ENCODE peak calls at places on chromosomes 11 and 22, in eight cellular contexts. F is HCT116, K is colonic mucosa, Q is upper lobe of right lung, U is right cardiac atrium, T is psoas muscle, O is brain microvascular endothelial cell, N is substantia nigra. H is an unnamed sample.

GRCh38 chr11:104653011-104653806 is 245.1 kb downstream of the CASP12 start:
- DNase-seq in F (no peak), K (no peak), Q (no peak), U (no peak), T (no peak), O (peak), N (no peak), H (no peak)

GRCh38 chr22:50171965-50172421 is 1.5 kb downstream of the PANX2 start:
- DNase-seq in F (no peak), K (no peak), Q (no peak), U (no peak), T (no peak), O (no peak), N (no peak), H (no peak)

GRCh38 chr22:19983701-19984100 is 32.9 kb downstream of the ARVCF start:
- DNase-seq in F (no peak), K (no peak), Q (no peak), U (peak), T (peak), O (no peak), N (no peak), H (no peak)

GRCh38 chr11:975824-976223 is 50.2 kb downstream of the AP2A2 start:
- DNase-seq in F (no peak), K (no peak), Q (no peak), U (no peak), T (no peak), O (peak), N (no peak), H (peak)

GRCh38 chr11:117923275-117923674 is 5.9 kb downstream of the TMPRSS13 start:
- DNase-seq in F (no peak), K (no peak), Q (no peak), U (no peak), T (no peak), O (no peak), N (no peak), H (no peak)

GRCh38 chr11:46513934-46514342 is 79.9 kb downstream of the AMBRA1 start:
- DNase-seq in F (no peak), K (no peak), Q (no peak), U (peak), T (peak), O (no peak), N (no peak), H (no peak)

GRCh38 chr11:32034149-32034548 is 56.7 kb upstream of the RCN1 start:
- DNase-seq in F (no peak), K (no peak), Q (no peak), U (no peak), T (no peak), O (peak), N (no peak), H (no peak)

GRCh38 chr11:32616903-32617302 is 33.3 kb downstream of the EIF3M start:
- DNase-seq in F (no peak), K (no peak), Q (no peak), U (no peak), T (no peak), O (no peak), N (no peak), H (no peak)

GRCh38 chr11:12235549-12235944 is 125.2 kb downstream of the MICAL2 start:
- DNase-seq in F (no peak), K (no peak), Q (no peak), U (no peak), T (no peak), O (no peak), N (no peak), H (no peak)

GRCh38 chr11:131829725-131830124 is 459.3 kb downstream of the NTM start:
- DNase-seq in F (no peak), K (no peak), Q (no peak), U (no peak), T (no peak), O (no peak), N (no peak), H (no peak)

GRCh38 chr22:17091851-17092250 is 7.1 kb downstream of the IL17RA start:
- DNase-seq in F (no peak), K (no peak), Q (peak), U (no peak), T (no peak), O (no peak), N (no peak), H (no peak)

GRCh38 chr22:31838917-31839316 is 85.1 kb downstream of the DEPDC5 start:
- DNase-seq in F (no peak), K (no peak), Q (no peak), U (no peak), T (no peak), O (no peak), N (no peak), H (no peak)

GRCh38 chr22:31841029-31841827 is 87.4 kb downstream of the DEPDC5 start:
- DNase-seq in F (no peak), K (no peak), Q (no peak), U (no peak), T (no peak), O (no peak), N (no peak), H (no peak)

GRCh38 chr22:31840581-31840980 is 86.8 kb downstream of the DEPDC5 start:
- DNase-seq in F (no peak), K (no peak), Q (no peak), U (no peak), T (no peak), O (no peak), N (no peak), H (no peak)

GRCh38 chr22:31843526-31843925 is 89.7 kb downstream of the DEPDC5 start:
- DNase-seq in F (no peak), K (no peak), Q (no peak), U (no peak), T (no peak), O (no peak), N (no peak), H (no peak)

GRCh38 chr22:31839986-31840385 is 86.2 kb downstream of the DEPDC5 start:
- DNase-seq in F (no peak), K (no peak), Q (no peak), U (no peak), T (no peak), O (no peak), N (no peak), H (no peak)
- H3K27ac ChIP-seq in F (no peak), K (no peak), Q (no peak), U (no peak), T (no peak), O (no peak), N (no peak), H (no peak)

GRCh38 chr11:78061921-78062311 is 1.7 kb upstream of the THRSP start:
- DNase-seq in F (no peak), K (no peak), Q (no peak), U (no peak), T (no peak), O (no peak), N (no peak), H (peak)
- H3K27ac ChIP-seq in F (no peak), K (no peak), Q (no peak), U (no peak), T (peak), O (no peak), N (no peak), H (no peak)

GRCh38 chr11:134480129-134480652 is 68.1 kb upstream of the B3GAT1 start:
- DNase-seq in F (no peak), K (no peak), Q (peak), U (no peak), T (no peak), O (no peak), N (no peak), H (no peak)
- H3K27ac ChIP-seq in F (no peak), K (no peak), Q (no peak), U (no peak), T (no peak), O (no peak), N (no peak), H (no peak)

DNA sequence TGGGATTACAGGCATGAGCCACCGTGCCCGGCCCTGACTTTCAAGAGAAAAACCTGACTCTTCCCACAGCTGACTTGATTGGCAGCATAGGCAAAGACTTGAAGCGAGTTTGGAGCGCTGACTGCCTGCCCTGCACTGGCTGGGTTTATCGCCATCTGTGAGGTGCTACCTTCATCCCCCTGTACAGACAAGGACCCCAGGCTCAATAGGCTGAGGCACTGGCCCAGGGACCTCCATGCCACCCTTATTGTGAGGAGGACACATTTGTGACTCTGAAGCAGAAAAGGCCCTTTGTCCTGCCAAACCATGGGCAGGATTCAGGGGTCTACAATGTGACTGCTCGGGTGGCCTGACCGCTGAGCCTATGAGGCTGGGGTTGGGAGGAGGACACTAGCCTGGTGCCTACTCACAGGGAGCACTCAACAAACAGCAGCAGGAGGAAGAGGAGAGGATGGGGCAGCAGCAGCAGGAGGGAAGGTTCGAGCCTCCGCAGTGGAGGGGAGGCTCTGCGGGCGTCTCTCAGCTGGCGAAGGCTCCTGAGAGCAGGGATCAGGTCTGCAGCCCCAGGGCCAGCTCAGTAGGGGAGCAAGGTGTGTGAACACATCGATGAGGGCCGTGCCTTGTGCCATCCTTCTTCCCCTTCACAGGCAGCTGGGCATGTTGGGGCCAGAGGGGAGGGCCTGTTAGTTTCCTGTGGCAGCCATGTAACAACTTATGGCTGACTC is 72.9 kb upstream of the WNT7B start:
- DNase-seq in F (no peak), K (no peak), Q (peak), U (peak), T (no peak), O (no peak), N (no peak), H (no peak)
- H3K27ac ChIP-seq in F (no peak), K (no peak), Q (peak), U (peak), T (peak), O (no peak), N (peak), H (peak)

DNA sequence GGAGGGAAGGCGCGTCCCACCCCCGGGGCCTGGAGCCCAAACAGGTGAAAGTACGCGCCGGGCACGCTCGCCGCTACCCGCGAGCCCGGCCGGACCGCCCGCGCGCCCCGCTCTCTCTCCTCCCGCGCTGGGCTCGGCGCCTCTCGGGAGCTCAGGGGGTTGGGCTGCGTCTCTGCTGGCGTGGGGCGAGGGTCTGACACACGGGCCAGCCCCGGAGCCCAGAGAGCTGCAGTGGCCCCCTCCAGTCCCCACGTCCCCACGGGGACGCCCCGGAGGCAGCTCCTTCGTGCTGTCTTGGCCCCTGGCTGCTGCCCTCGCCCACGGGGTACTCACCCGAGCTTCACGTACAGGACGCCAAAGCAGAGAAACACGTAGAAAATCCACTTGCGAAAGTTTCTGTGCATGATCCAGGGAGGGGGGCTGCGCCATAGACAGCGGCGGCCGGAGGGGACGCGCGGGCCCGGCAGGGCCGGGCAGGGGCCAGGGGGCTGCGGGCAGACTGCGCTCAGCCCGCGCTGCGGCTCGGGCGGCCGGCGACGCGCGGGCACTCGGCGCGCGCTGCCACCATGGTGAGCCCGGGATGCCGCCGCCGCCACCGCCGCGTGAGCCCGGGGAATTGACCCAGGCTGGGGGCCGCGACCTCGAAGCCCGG is 485 bp downstream of the WNT7B start:
- DNase-seq in F (no peak), K (no peak), Q (peak), U (no peak), T (no peak), O (no peak), N (no peak), H (no peak)
- H3K27ac ChIP-seq in F (peak), K (no peak), Q (no peak), U (no peak), T (no peak), O (no peak), N (no peak), H (no peak)

GRCh38 chr22:38736257-38736570 is 19.6 kb downstream of the SUN2 start:
- DNase-seq in F (no peak), K (no peak), Q (no peak), U (no peak), T (no peak), O (no peak), N (no peak), H (no peak)
- H3K27ac ChIP-seq in F (no peak), K (no peak), Q (no peak), U (no peak), T (peak), O (no peak), N (peak), H (peak)

GRCh38 chr22:25123677-25124076 is 76.0 kb upstream of the CRYBB3 start:
- DNase-seq in F (no peak), K (no peak), Q (no peak), U (no peak), T (no peak), O (no peak), N (no peak), H (no peak)

GRCh38 chr22:25122136-25122764 is 77.4 kb upstream of the CRYBB3 start:
- DNase-seq in F (no peak), K (no peak), Q (no peak), U (no peak), T (no peak), O (no peak), N (no peak), H (no peak)

GRCh38 chr22:25120761-25121212 is 78.9 kb upstream of the CRYBB3 start:
- DNase-seq in F (no peak), K (peak), Q (peak), U (no peak), T (no peak), O (no peak), N (no peak), H (no peak)

GRCh38 chr22:25119609-25120008 is 80.0 kb upstream of the CRYBB3 start:
- DNase-seq in F (no peak), K (no peak), Q (no peak), U (no peak), T (no peak), O (no peak), N (no peak), H (no peak)

GRCh38 chr22:25120093-25120561 is 79.5 kb upstream of the CRYBB3 start:
- DNase-seq in F (peak), K (peak), Q (peak), U (peak), T (no peak), O (no peak), N (no peak), H (no peak)
- H3K27ac ChIP-seq in F (peak), K (peak), Q (peak), U (peak), T (peak), O (no peak), N (no peak), H (no peak)

GRCh38 chr22:25754527-25755202 is 12.7 kb downstream of the MYO18B start:
- DNase-seq in F (no peak), K (no peak), Q (no peak), U (peak), T (peak), O (peak), N (no peak), H (no peak)
- H3K27ac ChIP-seq in F (no peak), K (no peak), Q (no peak), U (peak), T (peak), O (peak), N (no peak), H (no peak)

GRCh38 chr11:6610591-6610990 is 1.4 kb downstream of the TAF10 start:
- DNase-seq in F (no peak), K (peak), Q (no peak), U (no peak), T (no peak), O (no peak), N (no peak), H (no peak)
- H3K27ac ChIP-seq in F (peak), K (no peak), Q (no peak), U (no peak), T (peak), O (no peak), N (no peak), H (no peak)